ENCODE peak calls at places on chromosomes 1 and 21, in seven cellular contexts. M, P, O, I, E, T and Z are unnamed samples.

GRCh38 chr1:201925301-201925567 is 21.1 kb downstream of the LMOD1 start:
- DNase-seq in P (no peak), M (no peak), I (no peak), E (no peak), T (no peak), O (no peak), Z (no peak)

GRCh38 chr1:197485790-197486189 is 217.7 kb downstream of the CRB1 start:
- DNase-seq in P (no peak), E (no peak), T (no peak), M (no peak), I (no peak), O (peak), Z (no peak)

GRCh38 chr1:221747840-221748239 is 6.0 kb upstream of the DUSP10 start:
- DNase-seq in E (no peak), I (no peak), O (no peak), T (no peak), P (no peak), M (no peak), Z (no peak)

GRCh38 chr1:85692730-85693314 is 15.4 kb downstream of the ZNHIT6 start:
- DNase-seq in E (no peak), I (peak), T (no peak), O (peak), P (peak), M (no peak), Z (peak)

GRCh38 chr1:6999826-7000225 is 214.6 kb downstream of the CAMTA1 start:
- DNase-seq in E (no peak), I (no peak), T (no peak), P (no peak), O (no peak), M (no peak), Z (no peak)

GRCh38 chr1:169892819-169893644 is 664 bp downstream of the SCYL3 start:
- DNase-seq in E (no peak), I (no peak), M (no peak), O (peak), T (no peak), P (peak), Z (peak)

GRCh38 chr1:164841723-164842465 is 282.9 kb downstream of the PBX1 start:
- DNase-seq in P (no peak), E (no peak), T (no peak), M (no peak), O (no peak), I (no peak), Z (no peak)

GRCh38 chr1:244210884-244211558 is 159.9 kb downstream of the ZBTB18 start:
- DNase-seq in M (peak), E (peak), T (peak), O (peak), I (peak), P (no peak), Z (no peak)

GRCh38 chr1:186102559-186103148 is 272.4 kb downstream of the TPR start:
- DNase-seq in O (peak), E (no peak), M (no peak), T (no peak), P (peak), I (no peak), Z (peak)

GRCh38 chr1:3465935-3466321 is 11.5 kb downstream of the ARHGEF16 start:
- DNase-seq in P (no peak), O (no peak), I (no peak), E (no peak), M (no peak), T (no peak), Z (no peak)

GRCh38 chr1:78718566-78718965 is 68.9 kb downstream of the IFI44 start:
- DNase-seq in T (no peak), I (peak), M (no peak), O (no peak), E (no peak), P (peak), Z (peak)

GRCh38 chr1:16371725-16372124 is 4.7 kb downstream of the SZRD1 start:
- DNase-seq in E (no peak), M (no peak), P (peak), T (no peak), I (no peak), O (peak), Z (peak)

GRCh38 chr21:23853796-23854379 is 1753.4 kb downstream of the MRPL39 start:
- DNase-seq in P (peak), T (no peak), I (peak), M (no peak), O (peak), E (peak), Z (no peak)

GRCh38 chr21:17396948-17397347 is 115.9 kb upstream of the CXADR start:
- DNase-seq in O (no peak), T (no peak), M (no peak), I (no peak), P (no peak), E (no peak), Z (no peak)

GRCh38 chr1:29639741-29640427 is 403.6 kb downstream of the PTPRU start:
- DNase-seq in E (no peak), I (peak), T (no peak), P (peak), O (no peak), M (peak), Z (peak)

GRCh38 chr1:186950547-186950946 is 121.8 kb downstream of the PLA2G4A start:
- DNase-seq in I (no peak), P (peak), M (no peak), E (no peak), O (no peak), T (no peak), Z (no peak)

DNA sequence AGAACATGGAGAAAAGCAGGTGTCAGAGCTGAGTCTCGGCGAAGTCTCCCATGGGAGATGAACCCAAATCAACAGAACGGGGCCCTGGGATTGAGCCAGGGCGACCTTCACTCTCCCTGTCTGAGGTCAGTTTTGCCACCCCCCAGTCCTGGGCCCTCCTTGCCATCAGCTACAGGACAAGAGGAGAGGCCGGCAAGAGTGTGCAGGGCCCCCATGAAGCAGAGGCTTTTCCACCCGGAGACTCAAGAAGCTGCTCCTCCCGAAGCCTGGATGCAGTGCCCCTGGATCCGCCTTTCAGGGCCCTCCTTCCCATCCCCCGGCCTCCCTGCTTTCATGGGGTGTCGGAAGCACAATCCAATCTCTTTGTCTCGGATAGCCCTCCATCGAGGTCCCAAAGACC is 36.5 kb downstream of the TFF3 start:
- DNase-seq in I (no peak), O (no peak), T (no peak), E (no peak), M (no peak), P (no peak), Z (no peak)
- H4K8ac ChIP-seq in I (no peak), O (no peak), T (peak), E (peak), M (no peak), P (no peak), Z (no peak)

GRCh38 chr1:209323743-209324142 is 259.8 kb upstream of the CAMK1G start:
- DNase-seq in P (no peak), M (no peak), I (no peak), E (no peak), O (peak), T (no peak), Z (no peak)

GRCh38 chr1:209319549-209319948 is 264.0 kb upstream of the CAMK1G start:
- DNase-seq in P (peak), I (no peak), E (no peak), M (no peak), T (no peak), O (peak), Z (no peak)

GRCh38 chr1:209316929-209317328 is 266.6 kb upstream of the CAMK1G start:
- DNase-seq in E (no peak), M (no peak), P (no peak), T (no peak), I (no peak), O (no peak), Z (no peak)

GRCh38 chr1:209319057-209319432 is 264.5 kb upstream of the CAMK1G start:
- DNase-seq in T (no peak), P (no peak), O (no peak), M (no peak), I (no peak), E (no peak), Z (no peak)

GRCh38 chr1:209318302-209319056 is 265.0 kb upstream of the CAMK1G start:
- DNase-seq in O (no peak), I (peak), T (no peak), P (peak), M (no peak), E (no peak), Z (no peak)
- H4K8ac ChIP-seq in O (no peak), I (no peak), T (no peak), P (no peak), M (no peak), E (no peak), Z (no peak)

GRCh38 chr1:175633801-175634200 is 109.6 kb downstream of the TNR start:
- DNase-seq in E (no peak), P (no peak), I (no peak), O (no peak), M (no peak), T (no peak), Z (no peak)
- H4K8ac ChIP-seq in E (no peak), P (no peak), I (no peak), O (no peak), M (no peak), T (no peak), Z (no peak)

GRCh38 chr1:61171346-61171745 is 89.0 kb downstream of the NFIA start:
- DNase-seq in P (no peak), I (no peak), O (no peak), E (no peak), M (no peak), T (no peak), Z (no peak)

GRCh38 chr1:61171915-61172485 is 89.6 kb downstream of the NFIA start:
- DNase-seq in E (no peak), M (no peak), I (no peak), O (no peak), P (no peak), T (no peak), Z (no peak)

GRCh38 chr1:61174060-61174788 is 91.9 kb downstream of the NFIA start:
- DNase-seq in I (no peak), O (no peak), M (no peak), E (no peak), P (no peak), T (no peak), Z (no peak)

GRCh38 chr1:61173118-61173517 is 90.8 kb downstream of the NFIA start:
- DNase-seq in M (no peak), T (no peak), O (no peak), I (no peak), P (no peak), E (no peak), Z (no peak)

DNA sequence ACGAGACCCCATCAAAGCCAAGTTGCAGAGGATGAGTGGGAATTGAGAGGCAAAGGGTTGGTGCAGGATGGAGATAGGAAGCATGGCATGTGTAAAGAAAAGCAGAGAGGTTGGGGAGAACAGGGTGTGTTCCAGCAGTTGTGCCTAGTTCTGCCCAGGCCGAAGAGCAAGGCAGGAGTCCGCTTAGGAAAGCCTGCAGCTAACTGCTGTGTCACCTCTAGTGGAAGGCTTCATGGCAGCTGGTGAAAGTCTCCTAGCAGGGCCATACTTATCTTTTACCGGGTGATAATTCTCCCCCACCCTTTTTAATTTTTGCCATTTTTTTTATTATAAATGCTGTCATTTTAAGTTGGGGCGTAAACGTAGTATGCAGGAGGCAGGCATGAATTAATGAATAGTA is 93.6 kb downstream of the NFIA start:
- DNase-seq in M (no peak), I (no peak), O (no peak), E (no peak), T (no peak), P (no peak), Z (no peak)
- H4K8ac ChIP-seq in M (no peak), I (no peak), O (no peak), E (no peak), T (no peak), P (no peak), Z (no peak)

GRCh38 chr1:108077991-108078390 is 113.0 kb upstream of the VAV3 start:
- DNase-seq in T (no peak), E (no peak), I (no peak), P (no peak), M (no peak), O (no peak), Z (no peak)
- H4K8ac ChIP-seq in T (no peak), E (no peak), I (no peak), P (no peak), M (no peak), O (no peak), Z (no peak)

DNA sequence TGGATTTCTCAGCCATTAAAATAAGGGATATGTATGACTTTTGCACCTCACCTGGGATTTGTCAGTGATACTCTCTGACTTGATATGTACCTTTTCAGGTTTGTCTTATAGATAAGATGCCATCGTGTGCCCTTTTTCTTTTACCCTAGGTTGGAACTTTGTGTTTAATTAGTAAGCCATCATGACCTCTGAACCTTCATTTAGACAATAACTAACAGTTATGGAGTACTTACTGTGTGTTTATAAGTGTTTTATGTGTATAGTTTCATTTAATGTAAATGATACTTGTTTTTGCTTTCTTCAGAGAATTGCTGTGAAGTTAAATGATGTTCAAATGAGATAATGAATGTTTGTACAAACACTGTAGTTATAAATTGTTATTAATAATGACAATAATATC is 14.4 kb downstream of the HS2ST1 start:
- DNase-seq in I (no peak), O (no peak), E (no peak), P (no peak), T (no peak), M (no peak), Z (no peak)
- H4K8ac ChIP-seq in I (no peak), O (no peak), E (no peak), P (no peak), T (no peak), M (no peak), Z (no peak)

DNA sequence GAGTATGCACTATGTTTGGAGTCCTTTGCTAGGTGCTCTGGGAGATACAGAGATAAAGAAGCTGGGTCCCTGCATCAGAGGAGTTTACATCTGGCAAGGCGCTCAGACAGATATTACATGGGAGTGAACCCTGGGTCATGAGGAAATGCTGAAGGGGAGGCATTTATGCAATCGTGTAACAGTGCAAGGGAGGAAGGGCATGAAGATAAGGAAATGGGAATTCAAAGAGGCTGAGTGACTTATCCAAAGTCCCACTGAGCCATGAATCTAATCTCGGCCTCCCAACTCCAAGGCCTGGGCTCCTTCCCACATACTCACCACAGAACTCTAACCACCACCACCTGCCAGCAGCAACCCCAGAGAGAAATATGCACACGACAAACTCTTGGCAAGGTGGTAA is 51.6 kb downstream of the FAM163A start:
- DNase-seq in O (peak), I (peak), P (no peak), M (no peak), E (no peak), T (no peak), Z (no peak)
- H4K8ac ChIP-seq in O (no peak), I (no peak), P (no peak), M (no peak), E (no peak), T (no peak), Z (no peak)

GRCh38 chr21:27149034-27149433 is 182.1 kb upstream of the ADAMTS5 start:
- DNase-seq in T (no peak), I (peak), E (no peak), O (peak), M (no peak), P (peak), Z (no peak)

GRCh38 chr21:27146268-27146667 is 179.4 kb upstream of the ADAMTS5 start:
- DNase-seq in O (no peak), P (no peak), T (no peak), M (no peak), E (no peak), I (no peak), Z (no peak)

GRCh38 chr21:27143476-27143875 is 176.6 kb upstream of the ADAMTS5 start:
- DNase-seq in T (no peak), I (no peak), O (no peak), M (no peak), P (no peak), E (no peak), Z (no peak)

DNA sequence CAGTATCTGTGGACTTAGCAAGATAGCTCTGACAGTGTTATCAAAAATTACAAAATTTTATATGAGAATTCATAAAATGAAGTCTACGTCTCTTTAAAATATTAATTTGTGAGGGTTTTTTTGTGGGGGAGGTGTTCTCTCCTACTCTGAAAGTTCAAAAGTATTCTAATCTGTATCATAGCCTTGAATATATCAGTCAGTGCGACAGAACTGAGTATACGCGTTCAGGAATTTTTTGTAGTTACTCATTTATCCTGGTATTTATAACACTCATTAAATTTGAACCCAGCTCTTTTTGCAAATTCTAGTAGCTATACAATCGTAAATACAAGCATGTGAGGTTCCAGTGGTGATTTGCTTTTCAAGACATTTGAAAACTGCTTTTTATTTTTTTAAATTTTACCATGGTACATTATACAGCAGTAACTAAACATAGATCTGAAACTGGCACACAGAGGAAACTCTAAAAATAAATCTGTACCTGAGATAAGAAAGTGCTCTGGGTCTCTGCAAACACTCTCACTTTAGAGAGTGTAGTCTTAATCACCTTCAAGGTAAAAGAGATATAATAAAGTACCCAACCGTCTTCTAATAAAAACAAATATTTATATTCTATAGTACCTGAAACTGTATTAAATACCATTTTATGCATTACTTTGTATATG is 178.4 kb upstream of the ADAMTS5 start:
- DNase-seq in M (no peak), O (no peak), E (no peak), I (no peak), P (no peak), T (no peak), Z (no peak)
- H4K8ac ChIP-seq in M (no peak), O (no peak), E (no peak), I (no peak), P (no peak), T (no peak), Z (no peak)